ENCODE peak calls at places on chromosome 16, in nine cellular contexts. F, U, R, E, H, W, C, Q and V are unnamed samples.

GRCh38 chr16:86747761-86748160 is 169.4 kb downstream of the FOXL1 start:
- ATAC-seq in E (no peak), Q (no peak), C (no peak), U (no peak), R (no peak), H (no peak), F (no peak), W (no peak), V (no peak)

GRCh38 chr16:79042886-79043285 is 557.7 kb downstream of the MAF start:
- ATAC-seq in R (no peak), E (no peak), H (no peak), F (no peak), W (no peak), Q (no peak), C (no peak), U (no peak), V (no peak)

GRCh38 chr16:87017388-87018012 is 299.7 kb downstream of the C16orf95 start:
- ATAC-seq in E (peak; percentile 92), C (peak; percentile 79), W (no peak), H (no peak), R (peak; percentile 84), Q (no peak), F (no peak), U (no peak), V (no peak)

GRCh38 chr16:11386791-11387546 is 41.7 kb downstream of the RMI2 start:
- ATAC-seq in H (no peak), F (peak; percentile 27), E (peak; percentile 96), Q (peak; percentile 89), R (peak; percentile 70), C (peak; percentile 85), U (no peak), W (peak; percentile 42), V (peak; percentile 12)

GRCh38 chr16:22782299-22782698 is 31.7 kb upstream of the HS3ST2 start:
- ATAC-seq in U (no peak), W (peak; percentile 95), C (no peak), H (no peak), F (no peak), E (no peak), R (no peak), Q (no peak), V (no peak)

GRCh38 chr16:17368511-17368910 is 102.2 kb downstream of the XYLT1 start:
- ATAC-seq in W (no peak), U (no peak), H (no peak), E (no peak), R (no peak), F (no peak), C (no peak), Q (no peak), V (no peak)

GRCh38 chr16:23182675-23183485 is at the start of gene SCNN1G:
- ATAC-seq in W (peak; percentile 29), H (peak; percentile 36), E (no peak), C (peak; percentile 18), R (peak; percentile 62), Q (peak; percentile 60), U (no peak), F (peak; percentile 25), V (peak; percentile 32)

GRCh38 chr16:61366006-61366405 is 670.2 kb downstream of the CDH8 start:
- ATAC-seq in H (no peak), R (no peak), W (no peak), E (no peak), Q (no peak), U (no peak), C (no peak), F (no peak), V (no peak)

GRCh38 chr16:27690604-27691003 is 140.7 kb downstream of the KATNIP start:
- ATAC-seq in F (no peak), E (peak; percentile 94), Q (peak; percentile 87), R (peak; percentile 43), U (no peak), W (peak; percentile 21), C (no peak), H (no peak), V (no peak)

GRCh38 chr16:70696368-70696767 is 10.5 kb upstream of the MTSS2 start:
- ATAC-seq in C (no peak), R (no peak), W (no peak), E (no peak), F (no peak), U (no peak), H (no peak), Q (no peak), V (no peak)

GRCh38 chr16:77043076-77043475 is 147.9 kb upstream of the MON1B start:
- ATAC-seq in F (no peak), C (no peak), W (peak; percentile 79), E (peak; percentile 54), H (no peak), U (no peak), Q (no peak), R (peak; percentile 71), V (no peak)

GRCh38 chr16:11306997-11307638 is 26.0 kb upstream of the PRM1 start:
- ATAC-seq in E (no peak), W (peak; percentile 86), H (no peak), R (no peak), U (no peak), C (no peak), Q (peak; percentile 53), F (no peak), V (no peak)

GRCh38 chr16:11171757-11172299 is 84.2 kb downstream of the SOCS1 start:
- ATAC-seq in W (no peak), F (no peak), Q (no peak), C (no peak), U (no peak), E (peak; percentile 26), H (no peak), R (no peak), V (no peak)

GRCh38 chr16:70380205-70380918 is 33.7 kb downstream of the DDX19A start:
- ATAC-seq in Q (peak; percentile 45), H (peak; percentile 28), W (peak; percentile 28), R (peak; percentile 44), E (peak; percentile 13), F (peak; percentile 11), U (peak; percentile 2), C (peak; percentile 49), V (peak; percentile 4)

GRCh38 chr16:57846078-57846697 is 43.9 kb upstream of the KIFC3 start:
- ATAC-seq in W (no peak), E (peak; percentile 44), R (no peak), Q (no peak), C (no peak), F (no peak), U (no peak), H (peak; percentile 45), V (no peak)

GRCh38 chr16:19680972-19681371 is 37.1 kb downstream of the KNOP1 start:
- ATAC-seq in E (peak; percentile 42), F (no peak), R (peak; percentile 63), Q (peak; percentile 48), C (no peak), W (peak; percentile 47), H (no peak), U (no peak), V (no peak)

GRCh38 chr16:353404-354285 is 1.1 kb upstream of the AXIN1 start:
- ATAC-seq in R (peak; percentile 35), U (peak; percentile 4), W (no peak), E (no peak), C (no peak), H (no peak), Q (peak; percentile 20), F (peak; percentile 3), V (no peak)
- TF ChIP-seq POLR2A in R (no peak), U (no peak), W (no peak), E (no peak), C (no peak), H (no peak), Q (no peak), F (no peak), V (no peak)

GRCh38 chr16:85011846-85012284 is 530 bp upstream of the ZDHHC7 start:
- ATAC-seq in Q (peak; percentile 41), R (no peak), E (peak; percentile 24), H (peak; percentile 13), U (no peak), C (no peak), F (no peak), W (no peak), V (no peak)

GRCh38 chr16:85017151-85017550 is 5.8 kb upstream of the ZDHHC7 start:
- ATAC-seq in H (no peak), W (peak; percentile 48), C (no peak), U (no peak), Q (no peak), E (no peak), R (no peak), F (no peak), V (no peak)

GRCh38 chr16:85010931-85011845 is at the start of gene ZDHHC7:
- ATAC-seq in U (peak; percentile 90), H (peak; percentile 93), E (peak; percentile 93), R (peak; percentile 98), C (peak; percentile 91), F (peak; percentile 93), Q (peak; percentile 89), W (peak; percentile 92), V (peak; percentile 96)

GRCh38 chr16:85015481-85016177 is 4.3 kb upstream of the ZDHHC7 start:
- ATAC-seq in R (no peak), H (no peak), F (no peak), C (no peak), E (no peak), Q (no peak), U (no peak), W (no peak), V (no peak)

GRCh38 chr16:85014311-85014710 is 3.0 kb upstream of the ZDHHC7 start:
- ATAC-seq in H (no peak), Q (peak; percentile 23), W (no peak), E (no peak), R (no peak), U (no peak), F (no peak), C (no peak), V (no peak)
- TF ChIP-seq POLR2A in H (no peak), Q (no peak), W (no peak), E (no peak), R (no peak), U (no peak), F (no peak), C (no peak), V (no peak)

DNA sequence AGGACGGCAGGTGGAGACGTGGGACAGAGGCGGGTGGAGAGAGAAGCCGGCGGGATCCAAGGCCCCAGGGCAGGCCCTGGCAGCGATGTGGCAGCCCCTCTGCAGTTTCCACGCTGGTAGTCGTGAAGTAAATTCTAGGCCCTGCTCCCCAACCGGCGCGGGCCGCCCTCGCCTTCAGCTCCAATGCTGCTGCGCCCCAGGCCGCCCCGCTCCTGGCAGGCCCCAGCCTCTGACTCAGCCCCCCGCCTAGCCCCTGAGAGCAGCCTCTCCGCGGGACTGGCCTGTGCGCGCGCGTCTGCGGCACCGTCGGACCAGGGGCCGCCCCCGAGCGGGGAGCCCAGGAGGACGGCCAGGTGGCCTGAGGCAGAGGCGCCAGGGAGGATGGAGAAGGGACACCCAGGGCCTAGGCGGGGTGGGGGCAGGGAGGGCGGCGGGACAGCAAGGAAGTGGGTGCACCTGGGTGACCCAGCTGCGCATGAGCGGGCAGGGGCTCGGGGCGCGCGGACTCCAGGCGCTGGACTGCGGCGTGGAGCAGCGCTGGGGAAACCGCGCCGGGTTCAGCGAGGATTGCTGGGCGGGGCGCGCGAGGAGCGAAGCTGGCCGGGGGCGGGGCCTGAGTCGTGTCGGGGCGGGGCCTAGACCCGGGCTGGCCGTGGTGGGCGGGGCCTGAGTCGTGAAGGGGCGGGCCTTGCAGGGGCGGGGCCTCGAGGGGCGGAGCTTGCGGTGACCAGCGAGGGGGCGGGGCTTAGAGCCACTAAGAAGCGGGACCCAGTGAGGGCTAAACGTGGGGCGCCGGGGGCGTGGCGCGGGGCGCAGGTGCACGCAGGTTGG is 29.6 kb downstream of the ZNF778 start:
- ATAC-seq in F (peak; percentile 83), E (peak; percentile 93), Q (peak; percentile 91), C (peak; percentile 99), H (peak; percentile 93), W (peak; percentile 98), U (peak; percentile 89), R (peak; percentile 85), V (peak; percentile 91)
- TF ChIP-seq POLR2A in F (no peak), E (peak; percentile 50), Q (peak; percentile 29), C (no peak), H (peak; percentile 18), W (no peak), U (no peak), R (peak; percentile 55), V (no peak)

GRCh38 chr16:25038239-25038954 is 23.2 kb upstream of the ARHGAP17 start:
- ATAC-seq in C (no peak), R (no peak), E (no peak), U (no peak), H (no peak), F (no peak), Q (peak; percentile 35), W (no peak), V (no peak)
- TF ChIP-seq POLR2A in C (no peak), R (no peak), E (no peak), U (no peak), H (no peak), F (no peak), Q (no peak), W (no peak), V (no peak)